ENCODE peak calls at places on chromosome 2, in four cellular contexts. O is left ventricle myocardium inferior; A is activated T-helper 1 cell treated with Interleukin-2 at 50 U/mL for 16 hours; J is activated naive CD8-positive, alpha-beta T cell treated with anti-CD3 and anti-CD28 coated beads, Interleukin-2, amount 50 U/mL, for 16 hours. I is an unnamed sample.

GRCh38 chr2:8408560-8409460 is 273.0 kb upstream of the ID2 start:
- DNase-seq in O (no peak), A (no peak), J (no peak), I (peak)

GRCh38 chr2:168118733-168119518 is 128.5 kb downstream of the STK39 start:
- DNase-seq in O (no peak), A (no peak), J (no peak), I (no peak)

GRCh38 chr2:240791821-240792657 is 28.0 kb downstream of the KIF1A start:
- DNase-seq in O (peak), A (no peak), J (no peak), I (no peak)

GRCh38 chr2:147468349-147468748 is 376.5 kb upstream of the ACVR2A start:
- DNase-seq in O (no peak), A (no peak), J (no peak), I (no peak)

GRCh38 chr2:23617817-23618216 is 232.8 kb downstream of the KLHL29 start:
- DNase-seq in O (peak), A (no peak), J (no peak), I (no peak)

GRCh38 chr2:181573140-181573736 is 83.7 kb downstream of the CERKL start:
- DNase-seq in O (no peak), A (no peak), J (no peak), I (no peak)

GRCh38 chr2:29309090-29310054 is 194.2 kb downstream of the CLIP4 start:
- DNase-seq in O (no peak), A (no peak), J (peak), I (no peak)

GRCh38 chr2:141316103-141316502 is 814.7 kb downstream of the LRP1B start:
- DNase-seq in O (no peak), A (no peak), J (no peak), I (no peak)

GRCh38 chr2:186201371-186201770 is 284.7 kb upstream of the ZC3H15 start:
- DNase-seq in O (no peak), A (no peak), J (no peak), I (no peak)

GRCh38 chr2:242030226-242030575 is 160.7 kb downstream of the RTP5 start:
- DNase-seq in O (no peak), A (no peak), J (no peak), I (no peak)

GRCh38 chr2:39893616-39894015 is 114.6 kb upstream of the THUMPD2 start:
- DNase-seq in O (no peak), A (no peak), J (no peak), I (no peak)

GRCh38 chr2:219525533-219526232 is 11.4 kb downstream of the ASIC4 start:
- DNase-seq in O (no peak), A (no peak), J (no peak), I (no peak)

GRCh38 chr2:42021490-42021889 is 26.3 kb upstream of the PKDCC start:
- DNase-seq in O (no peak), A (no peak), J (no peak), I (no peak)

GRCh38 chr2:108626993-108627392 is 92.3 kb upstream of the RANBP2 start:
- DNase-seq in O (no peak), A (no peak), J (no peak), I (no peak)

GRCh38 chr2:100365434-100365833 is 43.1 kb upstream of the LONRF2 start:
- DNase-seq in O (no peak), A (no peak), J (no peak), I (no peak)

GRCh38 chr2:164757934-164758695 is 83.5 kb downstream of the COBLL1 start:
- DNase-seq in O (no peak), A (no peak), J (no peak), I (no peak)

GRCh38 chr2:103009861-103010260 is 248.0 kb downstream of the TMEM182 start:
- DNase-seq in O (no peak), A (no peak), J (no peak), I (no peak)

GRCh38 chr2:28389399-28390240 is 3.0 kb upstream of the FOSL2 start:
- DNase-seq in O (no peak), A (no peak), J (no peak), I (no peak)

GRCh38 chr2:178477443-178478099 is 829 bp downstream of the FKBP7 start:
- DNase-seq in O (no peak), A (no peak), J (no peak), I (no peak)

GRCh38 chr2:20646446-20646845 is 4.5 kb downstream of the HS1BP3 start:
- DNase-seq in O (peak), A (no peak), J (no peak), I (no peak)

GRCh38 chr2:100580474-100581264 is 17.9 kb downstream of the PDCL3 start:
- DNase-seq in O (no peak), A (peak), J (no peak), I (peak)

GRCh38 chr2:52539026-52539964 is 1228.3 kb upstream of the CHAC2 start:
- DNase-seq in O (no peak), A (no peak), J (no peak), I (no peak)

GRCh38 chr2:197990356-197990755 is 186.0 kb downstream of the PLCL1 start:
- DNase-seq in O (no peak), A (no peak), J (no peak), I (no peak)

GRCh38 chr2:69169990-69170389 is 157.0 kb downstream of the ANTXR1 start:
- DNase-seq in O (no peak), A (no peak), J (no peak), I (no peak)

GRCh38 chr2:215514516-215514915 is 78.6 kb upstream of the FN1 start:
- DNase-seq in O (no peak), A (no peak), J (no peak), I (no peak)

GRCh38 chr2:64837925-64838641 is 151.1 kb upstream of the SLC1A4 start:
- DNase-seq in O (peak), A (no peak), J (no peak), I (no peak)

GRCh38 chr2:231931481-231931915 is 5.3 kb upstream of the NPPC start:
- DNase-seq in O (peak), A (no peak), J (no peak), I (no peak)

GRCh38 chr2:180952731-180953336 is 27.6 kb upstream of the UBE2E3 start:
- DNase-seq in O (no peak), A (no peak), J (no peak), I (no peak)

GRCh38 chr2:181106789-181107418 is 126.5 kb downstream of the UBE2E3 start:
- DNase-seq in O (no peak), A (no peak), J (no peak), I (no peak)

I was measured in T-helper 22 cell.